ENCODE peak calls at places on chromosomes 2 and 18, in six cellular contexts. Z is CD8-positive, alpha-beta T cell; W is fibroblast of mammary gland; M is AG10803; U is esophagus squamous epithelium; I is foreskin fibroblast. Y is an unnamed sample.
A peak's percentile ranks its signal among the peaks of the same experiment; 100 is the strongest.

GRCh38 chr18:68263481-68263880 is 451.4 kb downstream of the TMX3 start:
- DNase-seq in M (peak; percentile 45), U (no peak), Z (no peak), I (no peak), W (peak; percentile 57), Y (no peak)

GRCh38 chr2:54669677-54670484 is 53.6 kb upstream of the EML6 start:
- DNase-seq in M (peak; percentile 87), Z (no peak), W (peak; percentile 82), U (no peak), I (peak; percentile 79), Y (no peak)

GRCh38 chr18:67300498-67300897 is 216.0 kb downstream of the DSEL start:
- DNase-seq in I (no peak), U (no peak), Z (peak; percentile 20), M (no peak), W (peak; percentile 35), Y (no peak)

GRCh38 chr2:167862787-167863186 is 384.6 kb downstream of the STK39 start:
- DNase-seq in I (no peak), W (peak; percentile 52), M (no peak), U (no peak), Z (no peak), Y (no peak)

GRCh38 chr2:201203916-201204654 is 21.1 kb downstream of the CASP10 start:
- DNase-seq in M (peak; percentile 83), U (no peak), Z (no peak), I (peak; percentile 80), W (peak; percentile 64), Y (peak; percentile 52)

GRCh38 chr2:60366178-60366577 is 187.3 kb downstream of the BCL11A start:
- DNase-seq in W (no peak), I (no peak), Z (no peak), M (no peak), U (no peak), Y (no peak)

GRCh38 chr2:8148260-8148880 is 533.5 kb upstream of the ID2 start:
- DNase-seq in M (peak; percentile 91), W (peak; percentile 91), Z (no peak), I (peak; percentile 82), U (no peak), Y (peak; percentile 61)

GRCh38 chr2:238024986-238025385 is 35.8 kb upstream of the SCLY start:
- DNase-seq in W (peak; percentile 84), I (peak; percentile 29), Z (no peak), U (no peak), M (peak; percentile 45), Y (peak; percentile 5)

GRCh38 chr2:234725528-234726264 is 226.1 kb upstream of the SH3BP4 start:
- DNase-seq in U (no peak), Z (no peak), W (peak; percentile 28), I (peak; percentile 51), M (peak; percentile 63), Y (no peak)

GRCh38 chr18:55735199-55735855 is 147.3 kb upstream of the TCF4 start:
- DNase-seq in M (no peak), Z (no peak), U (no peak), I (no peak), W (no peak), Y (no peak)

GRCh38 chr18:2655954-2656236 is 369 bp downstream of the SMCHD1 start:
- DNase-seq in I (no peak), W (peak; percentile 40), M (no peak), U (peak; percentile 19), Z (no peak), Y (no peak)

GRCh38 chr2:132797551-132797950 is 127.5 kb upstream of the LYPD1 start:
- DNase-seq in I (peak; percentile 18), W (no peak), U (no peak), Z (no peak), M (peak; percentile 65), Y (no peak)

GRCh38 chr2:12705742-12706141 is 11.0 kb upstream of the TRIB2 start:
- DNase-seq in W (no peak), I (no peak), M (no peak), Z (no peak), U (no peak), Y (no peak)

GRCh38 chr2:173858297-173858731 is 106.9 kb downstream of the SP3 start:
- DNase-seq in W (no peak), M (no peak), Z (no peak), I (no peak), U (no peak), Y (no peak)

GRCh38 chr2:30026091-30027055 is 105.0 kb upstream of the ALK start:
- DNase-seq in M (peak; percentile 55), Z (no peak), I (peak; percentile 70), U (no peak), W (peak; percentile 57), Y (no peak)

GRCh38 chr2:38736035-38736320 is 15.2 kb downstream of the SRSF7 start:
- DNase-seq in M (no peak), Z (no peak), W (no peak), U (no peak), I (no peak), Y (no peak)

GRCh38 chr2:83233284-83233683 is 1225.8 kb downstream of the SUCLG1 start:
- DNase-seq in U (no peak), W (no peak), Z (no peak), M (no peak), I (no peak), Y (no peak)

GRCh38 chr2:239832995-239833727 is 192.0 kb downstream of the NDUFA10 start:
- DNase-seq in I (no peak), Z (no peak), W (no peak), U (no peak), M (no peak), Y (no peak)

GRCh38 chr2:9627310-9627709 is 3.5 kb downstream of the YWHAQ start:
- DNase-seq in Z (no peak), M (no peak), W (peak; percentile 55), I (no peak), U (no peak), Y (no peak)

GRCh38 chr2:113977660-113978523 is 88.0 kb downstream of the ACTR3 start:
- DNase-seq in U (no peak), M (peak; percentile 55), W (peak; percentile 58), Z (no peak), I (peak; percentile 29), Y (no peak)

GRCh38 chr18:5600376-5601071 is 56.7 kb upstream of the EPB41L3 start:
- DNase-seq in U (no peak), I (no peak), W (peak; percentile 45), Z (no peak), M (peak; percentile 20), Y (no peak)

GRCh38 chr2:127649100-127649611 is 3.2 kb downstream of the GPR17 start:
- DNase-seq in W (no peak), I (no peak), Z (peak; percentile 24), M (no peak), U (no peak), Y (no peak)

GRCh38 chr2:65300134-65300771 is 72.6 kb downstream of the ACTR2 start:
- DNase-seq in W (peak; percentile 96), Z (no peak), M (no peak), I (peak; percentile 73), U (no peak), Y (no peak)

GRCh38 chr2:30382995-30383394 is 64.1 kb upstream of the LCLAT1 start:
- DNase-seq in Z (no peak), W (no peak), U (no peak), I (no peak), M (no peak), Y (no peak)

GRCh38 chr2:235373171-235373570 is 120.7 kb upstream of the AGAP1 start:
- DNase-seq in M (no peak), I (no peak), Z (no peak), W (no peak), U (no peak), Y (no peak)

GRCh38 chr2:176097820-176098365 is 1.7 kb upstream of the HOXD12 start:
- DNase-seq in M (no peak), I (no peak), W (no peak), Z (no peak), U (no peak), Y (no peak)

GRCh38 chr2:121046335-121046734 is 238.7 kb downstream of the TFCP2L1 start:
- DNase-seq in M (peak; percentile 38), I (peak; percentile 9), U (no peak), Z (no peak), W (no peak), Y (no peak)

GRCh38 chr2:186590538-186591441 is 934 bp downstream of the ITGAV start:
- DNase-seq in M (no peak), Z (peak; percentile 27), U (no peak), W (peak; percentile 75), I (peak; percentile 23), Y (no peak)

GRCh38 chr2:21254170-21254965 is 130.6 kb downstream of the TDRD15 start:
- DNase-seq in I (no peak), Z (no peak), W (no peak), U (no peak), M (no peak), Y (no peak)

GRCh38 chr2:9909106-9909505 is 42.4 kb upstream of the GRHL1 start:
- DNase-seq in W (peak; percentile 66), U (no peak), M (peak; percentile 37), Z (no peak), I (peak; percentile 43), Y (no peak)

GRCh38 chr2:77521931-77522470 is at the start of gene LRRTM4:
- DNase-seq in W (no peak), U (no peak), I (no peak), Z (no peak), M (no peak), Y (no peak)

GRCh38 chr2:33498291-33498956 is 22.0 kb downstream of the RASGRP3 start:
- DNase-seq in W (no peak), U (no peak), Z (no peak), M (no peak), I (no peak), Y (no peak)
- H3K4me3 ChIP-seq in W (no peak overlapping the region), U (no peak overlapping the region), Z (no peak overlapping the region), M (no peak overlapping the region), I (no peak overlapping the region), Y (no peak overlapping the region)

DNA sequence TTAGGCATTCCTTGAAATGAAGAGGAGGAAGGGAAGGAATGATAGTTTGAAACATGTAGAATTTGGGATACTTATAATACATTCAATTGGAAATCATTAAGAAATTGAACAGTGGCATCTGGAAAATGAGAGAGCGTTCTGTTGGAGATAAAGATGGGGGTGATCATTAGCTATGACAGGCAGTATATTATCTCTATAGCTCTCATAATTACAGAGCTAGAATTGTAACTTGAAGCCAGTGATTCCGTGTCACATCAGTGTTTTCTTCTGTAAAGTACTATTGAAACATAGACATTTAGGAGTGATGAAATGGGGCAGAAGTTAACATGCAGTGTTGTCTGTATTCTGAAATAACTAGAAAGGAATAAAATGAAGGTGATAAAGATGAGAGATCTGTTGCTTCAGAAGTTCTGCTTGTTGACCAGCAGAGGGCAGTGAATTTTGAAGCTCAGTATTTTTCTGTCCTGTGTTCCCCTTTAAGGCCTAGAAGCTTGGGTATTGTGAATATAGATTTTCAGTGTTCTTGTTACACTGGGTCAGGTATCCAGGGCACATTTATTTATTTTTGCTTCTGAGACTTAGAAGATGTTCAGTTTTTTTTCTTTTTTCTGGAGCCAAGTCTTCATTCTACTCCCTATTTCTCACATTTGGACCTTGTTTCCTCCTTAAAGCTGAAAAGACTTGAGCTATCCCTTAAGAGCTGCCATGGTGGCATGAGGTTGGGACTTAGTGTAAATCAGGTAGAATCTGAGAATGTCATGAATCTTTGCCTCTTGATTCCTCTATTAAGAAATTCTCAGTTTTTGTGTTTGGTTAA is 157.4 kb downstream of the TAF4B start:
- DNase-seq in M (peak; percentile 66), W (peak; percentile 73), I (peak; percentile 36), Z (no peak), U (no peak), Y (peak; percentile 54)
- TF ChIP-seq CTCF in M (peak; percentile 90), W (peak; percentile 76), I (peak; percentile 68), Z (peak; percentile 84), U (peak; percentile 64), Y (peak; percentile 64)

GRCh38 chr2:232890896-232891601 is 21.0 kb downstream of the SNORC start:
- DNase-seq in W (no peak), Z (no peak), I (peak; percentile 34), U (no peak), M (no peak), Y (no peak)
- H3K4me3 ChIP-seq in W (no peak overlapping the region), Z (no peak overlapping the region), I (no peak overlapping the region), U (peak overlapping the region; percentile 36), M (no peak overlapping the region), Y (no peak overlapping the region)

GRCh38 chr2:209900638-209901037 is 101.8 kb upstream of the RPE start:
- DNase-seq in I (no peak), Z (no peak), W (no peak), U (no peak), M (no peak), Y (no peak)
- TF ChIP-seq CTCF in I (no peak), Z (no peak), W (no peak), U (no peak), M (no peak), Y (no peak)